ENCODE peak calls at places on chromosomes 4 and X, in eight cellular contexts. J is OCI-LY7, G is left ventricle myocardium inferior, T is PC-9, B is SJSA1, Y is HCT116, S is DND-41, D is HepG2. M is an unnamed sample.

GRCh38 chr4:158111241-158111640 is 61.6 kb downstream of the GASK1B start:
- DNase-seq in B (no peak), Y (no peak), T (no peak), J (no peak), D (no peak), S (no peak), G (no peak), M (no peak)

GRCh38 chr4:89640620-89641366 is 196.2 kb downstream of the SNCA start:
- DNase-seq in Y (peak; percentile 68), D (peak; percentile 80), J (no peak), B (no peak), G (peak; percentile 22), S (no peak), T (no peak), M (no peak)

GRCh38 chr4:158444621-158445020 is 77.1 kb upstream of the RXFP1 start:
- DNase-seq in S (no peak), Y (no peak), G (no peak), D (no peak), T (no peak), B (no peak), J (no peak), M (no peak)

GRCh38 chr4:38280323-38280706 is 320.1 kb downstream of the PTTG2 start:
- DNase-seq in B (no peak), S (no peak), D (no peak), T (no peak), J (no peak), G (no peak), Y (no peak), M (no peak)

GRCh38 chr4:105895609-105896460 is 564 bp downstream of the NPNT start:
- DNase-seq in Y (no peak), G (peak; percentile 17), T (no peak), J (no peak), D (no peak), B (no peak), S (no peak), M (peak; percentile 82)

GRCh38 chr4:108303488-108304177 is 134.9 kb upstream of the LEF1 start:
- DNase-seq in G (no peak), T (peak; percentile 36), S (no peak), B (peak; percentile 48), J (no peak), D (no peak), Y (peak; percentile 19), M (no peak)

GRCh38 chrX:130055899-130056298 is 54.4 kb downstream of the ELF4 start:
- DNase-seq in G (no peak), J (no peak), Y (no peak), D (no peak), S (no peak), T (no peak), B (no peak), M (no peak)

GRCh38 chr4:6330384-6330767 is 60.7 kb downstream of the WFS1 start:
- DNase-seq in Y (no peak), B (no peak), G (no peak), J (no peak), S (no peak), D (no peak), T (no peak), M (no peak)

GRCh38 chr4:142840516-142841123 is 5.5 kb downstream of the INPP4B start:
- DNase-seq in D (peak; percentile 3), B (no peak), J (peak; percentile 14), T (no peak), G (no peak), S (no peak), Y (peak; percentile 38), M (no peak)

GRCh38 chr4:161629694-161630441 is 533.9 kb downstream of the FSTL5 start:
- DNase-seq in B (no peak), D (no peak), Y (no peak), G (no peak), T (no peak), J (no peak), S (no peak), M (no peak)

GRCh38 chrX:120213438-120214265 is 37.0 kb upstream of the ZBTB33 start:
- DNase-seq in S (peak; percentile 63), J (peak; percentile 50), Y (peak; percentile 31), D (peak; percentile 35), G (no peak), T (peak; percentile 38), B (peak; percentile 21), M (no peak)

GRCh38 chr4:86329431-86329830 is 30.4 kb downstream of the MAPK10 start:
- DNase-seq in J (no peak), Y (no peak), G (no peak), B (no peak), S (no peak), T (no peak), D (no peak), M (no peak)
- H3K27ac ChIP-seq in J (no peak overlapping the region), Y (no peak overlapping the region), G (no peak overlapping the region), B (no peak overlapping the region), S (no peak overlapping the region), T (no peak overlapping the region), D (no peak overlapping the region), M (no peak overlapping the region)

DNA sequence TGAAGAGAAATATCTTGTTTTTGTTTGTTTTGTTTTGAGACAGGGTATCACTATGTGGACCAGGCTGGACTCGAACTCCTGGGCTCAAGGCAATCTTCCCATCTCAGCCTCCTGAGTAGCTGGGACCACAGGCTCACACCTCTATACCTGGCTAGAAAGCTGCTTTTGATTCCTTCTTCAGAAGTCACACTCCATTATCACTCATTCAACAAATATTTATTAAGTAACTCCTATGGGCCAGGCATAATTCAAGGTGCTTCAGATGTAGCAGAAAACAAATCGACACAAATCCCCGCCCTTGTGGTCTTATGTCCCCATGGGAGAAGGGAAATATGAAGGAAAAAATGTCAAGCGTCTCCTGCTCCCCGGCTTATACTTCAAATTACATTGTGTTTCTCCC is 72.6 kb upstream of the DHX15 start:
- DNase-seq in J (no peak), D (no peak), T (peak; percentile 75), Y (no peak), B (no peak), S (no peak), G (no peak), M (no peak)
- H3K4me3 ChIP-seq in J (no peak overlapping the region), D (no peak overlapping the region), T (no peak overlapping the region), Y (no peak overlapping the region), B (no peak overlapping the region), S (no peak overlapping the region), G (no peak overlapping the region), M (no peak overlapping the region)

GRCh38 chr4:41160010-41160789 is 54.1 kb downstream of the APBB2 start:
- DNase-seq in S (no peak), Y (peak; percentile 93), D (no peak), T (peak; percentile 83), G (no peak), J (no peak), B (peak; percentile 44), M (no peak)

GRCh38 chr4:41158274-41158673 is 56.1 kb downstream of the APBB2 start:
- DNase-seq in D (no peak), J (no peak), T (no peak), S (no peak), B (no peak), G (no peak), Y (no peak), M (no peak)

GRCh38 chr4:41158756-41159155 is 55.6 kb downstream of the APBB2 start:
- DNase-seq in T (no peak), Y (no peak), B (no peak), G (no peak), S (no peak), D (no peak), J (no peak), M (no peak)

GRCh38 chr4:41161355-41161754 is 53.0 kb downstream of the APBB2 start:
- DNase-seq in Y (no peak), T (no peak), G (no peak), B (no peak), J (no peak), D (no peak), S (no peak), M (no peak)

DNA sequence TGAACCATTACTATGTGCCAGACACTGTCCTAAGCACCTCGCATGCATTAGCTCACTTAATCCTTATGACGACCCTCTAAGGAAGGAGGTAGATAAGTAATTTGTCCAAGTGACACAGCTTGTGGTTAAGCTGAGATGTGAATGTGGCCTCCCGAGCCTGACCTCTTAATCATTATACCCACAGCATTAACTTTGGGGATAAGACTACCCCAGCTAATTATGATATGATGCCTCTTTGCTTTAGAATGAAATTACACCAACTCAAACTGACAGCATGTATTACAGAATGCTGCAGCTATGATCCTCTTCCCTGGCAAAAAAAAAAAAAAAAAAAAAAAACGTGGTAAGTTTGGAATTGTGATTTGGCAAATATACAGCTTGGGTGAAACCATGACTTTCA is 53.5 kb downstream of the APBB2 start:
- DNase-seq in Y (peak; percentile 74), J (no peak), B (no peak), T (no peak), S (no peak), D (no peak), G (no peak), M (no peak)
- H3K4me1 ChIP-seq in Y (peaks cover 97% of the 10 kb centered on the region), J (no peaks in the 10 kb centered on the region), B (peaks cover 31% of the 10 kb centered on the region), T (peaks cover 27% of the 10 kb centered on the region), S (no peaks in the 10 kb centered on the region), D (peaks cover 100% of the 10 kb centered on the region), G (peaks cover 28% of the 10 kb centered on the region), M (peaks cover 1% of the 10 kb centered on the region)

DNA sequence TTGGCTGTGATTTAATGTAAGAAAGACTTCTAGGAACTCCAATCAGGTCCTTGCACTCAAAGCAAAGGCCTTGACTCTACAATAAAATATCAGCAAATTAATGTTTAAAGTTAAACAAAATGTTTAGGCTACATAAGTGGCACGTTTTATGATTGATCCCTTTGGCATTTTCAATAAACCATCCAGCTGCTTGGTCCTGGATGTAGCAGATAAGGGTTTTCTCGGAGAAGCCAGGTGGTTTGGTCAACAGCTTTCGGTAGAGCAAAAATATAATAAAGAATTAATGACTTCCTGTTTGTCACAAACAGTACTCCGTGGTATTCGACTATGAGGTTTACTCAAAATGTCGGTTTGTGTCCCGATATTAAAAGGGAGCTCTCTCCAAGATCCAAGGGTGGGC is 95.8 kb downstream of the GEMIN8 start:
- DNase-seq in Y (no peak), B (no peak), D (no peak), J (no peak), G (no peak), T (no peak), S (no peak), M (no peak)
- H3K27ac ChIP-seq in Y (no peak overlapping the region), B (no peak overlapping the region), D (no peak overlapping the region), J (no peak overlapping the region), G (no peak overlapping the region), T (no peak overlapping the region), S (no peak overlapping the region), M (no peak overlapping the region)

DNA sequence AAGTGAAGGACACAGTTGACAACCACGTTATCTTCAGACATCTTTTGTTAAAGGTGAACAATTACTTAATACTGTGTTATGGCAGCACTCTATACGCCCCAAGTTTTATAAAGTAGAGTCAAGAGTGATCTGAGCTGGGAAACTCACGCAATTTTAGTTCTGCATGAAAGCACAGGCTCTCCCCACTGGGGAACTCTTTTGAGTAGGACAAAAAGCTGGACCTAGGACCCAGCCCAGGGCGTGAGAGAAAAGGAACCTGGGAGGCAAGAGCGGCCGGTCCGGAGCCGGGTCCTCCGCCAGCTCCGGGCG is 152.6 kb upstream of the SLC4A4 start:
- DNase-seq in S (no peak), J (no peak), Y (no peak), T (no peak), G (no peak), D (no peak), B (no peak), M (no peak)
- H3K4me3 ChIP-seq in S (peak overlapping the region; percentile 79), J (no peak overlapping the region), Y (peak overlapping the region; percentile 58), T (peak overlapping the region; percentile 62), G (peak overlapping the region; percentile 84), D (peak overlapping the region; percentile 73), B (peak overlapping the region; percentile 41), M (peak overlapping the region; percentile 78)

GRCh38 chr4:40228497-40229365 is 31.9 kb downstream of the RHOH start:
- DNase-seq in G (no peak), J (no peak), S (no peak), Y (no peak), D (no peak), T (no peak), B (no peak), M (no peak)
- H3K4me1 ChIP-seq in G (no peaks in the 10 kb centered on the region), J (peaks cover 12% of the 10 kb centered on the region), S (peaks cover 74% of the 10 kb centered on the region), Y (no peaks in the 10 kb centered on the region), D (peaks cover 12% of the 10 kb centered on the region), T (no peaks in the 10 kb centered on the region), B (no peaks in the 10 kb centered on the region), M (no peaks in the 10 kb centered on the region)

GRCh38 chr4:66575024-66575696 is 904.9 kb upstream of the EPHA5 start:
- DNase-seq in Y (no peak), B (peak; percentile 45), D (peak; percentile 59), G (no peak), J (no peak), T (peak; percentile 79), S (no peak), M (peak; percentile 82)
- H3K27ac ChIP-seq in Y (no peak overlapping the region), B (no peak overlapping the region), D (no peak overlapping the region), G (no peak overlapping the region), J (no peak overlapping the region), T (no peak overlapping the region), S (no peak overlapping the region), M (no peak overlapping the region)